ENCODE peak calls at places on chromosomes 12 and 14, in four cellular contexts. B is HL-60, P is GM12878, T is K562. R is an unnamed sample.
A peak's percentile ranks its signal among the peaks of the same experiment; 100 is the strongest.

GRCh38 chr14:91227183-91227628 is 17.3 kb downstream of the GPR68 start:
- DNase-seq in T (peak; percentile 14), B (no peak), P (no peak), R (no peak)

GRCh38 chr12:27580561-27581330 is 56.7 kb downstream of the PPFIBP1 start:
- DNase-seq in B (no peak), T (no peak), P (no peak), R (no peak)

GRCh38 chr14:82855912-82856381 is 1322.3 kb upstream of the SEL1L start:
- DNase-seq in B (peak; percentile 6), P (no peak), T (no peak), R (no peak)

GRCh38 chr14:47269788-47270492 is 405.5 kb downstream of the MDGA2 start:
- DNase-seq in T (no peak), P (no peak), B (no peak), R (no peak)

GRCh38 chr12:46266869-46267617 is 1.8 kb downstream of the SLC38A1 start:
- DNase-seq in T (peak; percentile 66), P (no peak), B (peak; percentile 52), R (no peak)

GRCh38 chr12:124809878-124810277 is 53.8 kb downstream of the SCARB1 start:
- DNase-seq in T (no peak), B (no peak), P (no peak), R (no peak)

GRCh38 chr12:56629459-56630179 is 507 bp downstream of the BAZ2A start:
- DNase-seq in P (no peak), T (peak; percentile 45), B (no peak), R (no peak)

GRCh38 chr12:63400746-63401145 is 249.7 kb upstream of the AVPR1A start:
- DNase-seq in B (no peak), T (no peak), P (no peak), R (no peak)

GRCh38 chr12:62848418-62848817 is 86.5 kb downstream of the PPM1H start:
- DNase-seq in T (no peak), B (no peak), P (peak; percentile 3), R (no peak)

GRCh38 chr12:44748950-44749468 is 127.1 kb downstream of the NELL2 start:
- DNase-seq in T (no peak), B (no peak), P (no peak), R (no peak)

GRCh38 chr14:72645706-72646105 is 248.2 kb downstream of the DPF3 start:
- DNase-seq in T (no peak), P (no peak), B (no peak), R (no peak)

GRCh38 chr14:72643317-72643801 is 250.5 kb downstream of the DPF3 start:
- DNase-seq in T (no peak), B (no peak), P (no peak), R (no peak)

GRCh38 chr14:72644758-72645489 is 249.0 kb downstream of the DPF3 start:
- DNase-seq in T (no peak), P (no peak), B (no peak), R (no peak)

GRCh38 chr14:72641086-72641485 is 252.8 kb downstream of the DPF3 start:
- DNase-seq in T (no peak), B (no peak), P (no peak), R (no peak)

GRCh38 chr14:72644038-72644437 is 249.9 kb downstream of the DPF3 start:
- DNase-seq in P (no peak), T (no peak), B (no peak), R (no peak)
- TF ChIP-seq POLR2AphosphoS5 in P (no peak), T (no peak), B (no peak), R (no peak)

DNA sequence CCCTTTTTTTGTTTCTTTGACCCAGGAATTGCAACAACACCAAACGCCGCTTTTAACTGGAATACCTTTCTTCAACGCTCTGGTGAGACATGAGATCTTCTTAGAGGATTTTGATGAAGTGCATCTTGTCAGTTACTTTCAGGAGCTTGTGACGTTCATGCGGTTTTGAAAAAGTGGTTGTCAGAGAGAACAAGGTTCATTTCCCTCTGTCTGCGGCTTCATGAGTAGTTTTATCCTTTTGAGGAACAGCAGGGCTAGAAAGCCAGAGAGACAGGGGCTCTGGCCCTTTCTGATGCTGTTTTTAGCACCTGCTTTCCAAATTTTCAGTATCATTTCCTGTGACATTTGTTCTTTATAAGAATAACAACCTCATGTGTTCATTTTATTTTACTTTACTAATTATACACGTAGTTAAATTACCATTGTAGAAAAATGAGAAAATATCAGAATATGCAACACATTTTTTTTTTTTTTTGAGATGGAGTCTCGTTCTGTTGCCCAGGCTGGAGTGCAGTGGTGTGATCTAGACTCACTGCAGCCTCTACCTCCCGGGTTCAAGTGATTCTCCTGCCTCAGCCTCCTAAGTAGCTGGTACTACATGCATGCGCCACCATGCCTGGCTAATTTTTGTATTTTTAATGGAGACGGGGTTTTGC is 61.8 kb downstream of the GLT1D1 start:
- DNase-seq in B (peak; percentile 89), P (peak; percentile 88), T (no peak), R (no peak)
- TF ChIP-seq SPI1 in B (peak; percentile 85), P (peak; percentile 89), T (no peak), R (peak; percentile 9)

GRCh38 chr14:92650581-92651105 is 97.8 kb downstream of the LGMN start:
- DNase-seq in T (no peak), P (no peak), B (no peak), R (no peak)

GRCh38 chr14:92651793-92652382 is 96.5 kb downstream of the LGMN start:
- DNase-seq in T (no peak), P (no peak), B (peak; percentile 82), R (no peak)

GRCh38 chr14:92649066-92649465 is 99.4 kb downstream of the LGMN start:
- DNase-seq in T (no peak), B (no peak), P (no peak), R (no peak)

GRCh38 chr14:92651106-92651792 is 97.2 kb downstream of the LGMN start:
- DNase-seq in B (peak; percentile 90), T (no peak), P (peak; percentile 76), R (peak; percentile 75)

GRCh38 chr14:92649934-92650545 is 98.4 kb downstream of the LGMN start:
- DNase-seq in B (peak; percentile 98), T (no peak), P (no peak), R (no peak)
- TF ChIP-seq POLR2AphosphoS5 in B (peak; percentile 94), T (no peak), P (no peak), R (no peak)

DNA sequence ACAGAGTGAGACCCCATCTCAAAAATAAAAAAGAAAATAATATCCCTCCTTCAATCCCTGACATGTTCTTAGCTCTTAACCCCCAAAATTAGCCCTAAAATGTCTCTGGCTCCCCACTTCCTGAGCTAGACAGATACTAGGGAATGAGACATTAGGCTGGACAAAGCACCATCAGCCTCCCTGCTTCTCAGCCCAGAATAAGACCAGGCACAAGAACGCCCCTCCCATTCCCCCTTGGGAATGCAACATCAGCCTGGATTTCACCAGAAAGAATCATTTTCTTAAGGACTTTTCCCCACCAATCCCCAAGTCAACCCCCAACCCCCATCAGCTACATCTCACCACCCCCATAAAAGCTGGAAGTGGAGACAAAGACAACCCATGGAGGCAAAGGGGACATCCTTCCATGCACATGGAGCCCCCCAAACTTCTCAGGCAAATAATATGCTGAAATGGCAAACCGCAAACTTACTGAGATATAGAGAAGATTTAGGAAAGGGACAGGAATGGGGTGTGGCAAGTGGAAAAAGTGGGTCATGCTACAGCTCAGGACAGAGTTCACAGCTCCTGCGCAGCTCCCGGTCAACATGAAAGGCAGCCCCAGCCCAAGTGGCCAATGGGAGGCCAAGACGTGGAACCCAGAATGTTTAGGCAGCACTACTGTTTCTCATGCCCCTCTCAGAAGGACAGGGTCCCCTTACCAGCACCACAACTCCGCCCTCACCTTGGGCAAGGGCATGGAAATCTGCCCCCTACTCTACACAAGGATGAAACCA is 2.7 kb downstream of the CHD4 start:
- DNase-seq in T (peak; percentile 14), P (no peak), B (no peak), R (no peak)
- TF ChIP-seq SPI1 in T (no peak), P (no peak), B (no peak), R (no peak)

GRCh38 chr14:103434868-103435442 is 49.7 kb downstream of the MARK3 start:
- DNase-seq in B (no peak), T (no peak), P (no peak), R (no peak)
- TF ChIP-seq POLR2AphosphoS5 in B (no peak), T (no peak), P (no peak), R (no peak)

DNA sequence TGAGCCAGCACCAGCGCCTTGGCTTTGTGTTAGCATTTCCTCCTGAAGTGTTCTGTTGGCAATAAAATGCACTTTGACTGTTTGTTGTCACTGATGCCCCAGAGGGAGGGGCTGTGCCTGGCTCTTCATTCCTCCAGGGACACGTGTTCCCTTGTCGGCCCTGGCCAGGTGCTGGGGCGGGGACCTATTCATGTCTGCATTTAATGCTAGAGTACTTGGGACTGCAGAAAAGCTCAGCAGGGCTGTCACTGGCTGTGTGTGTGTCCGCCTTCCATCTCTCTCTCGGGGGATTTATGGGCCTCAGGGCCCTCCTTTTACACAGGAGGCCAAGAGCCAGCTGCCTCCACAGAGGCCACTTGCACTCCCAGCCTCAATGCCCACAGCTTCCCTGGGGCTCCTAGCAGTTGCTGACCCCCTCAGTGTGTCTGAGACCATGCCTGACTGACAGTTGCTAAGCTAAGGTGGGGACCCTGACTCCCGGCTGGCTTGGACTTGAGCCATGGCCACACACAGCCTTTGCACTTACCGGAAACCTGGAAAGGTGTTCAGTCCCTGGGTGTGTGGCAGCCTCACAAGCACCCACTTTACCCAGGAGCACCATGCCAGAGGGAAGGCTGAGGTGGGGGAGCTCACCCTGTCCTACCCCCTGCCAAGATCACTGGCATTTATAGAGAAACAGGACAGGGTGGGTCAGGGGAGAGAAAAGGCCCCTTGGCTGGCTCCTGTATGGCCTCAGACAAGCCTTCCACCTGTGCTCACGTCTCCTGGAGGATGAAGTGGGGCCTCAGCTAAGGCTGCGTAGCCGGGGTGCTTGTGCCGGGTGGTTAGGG is 27.8 kb downstream of the HIP1R start:
- DNase-seq in P (no peak), B (no peak), T (no peak), R (no peak)
- TF ChIP-seq SPI1 in P (no peak), B (no peak), T (no peak), R (no peak)

DNA sequence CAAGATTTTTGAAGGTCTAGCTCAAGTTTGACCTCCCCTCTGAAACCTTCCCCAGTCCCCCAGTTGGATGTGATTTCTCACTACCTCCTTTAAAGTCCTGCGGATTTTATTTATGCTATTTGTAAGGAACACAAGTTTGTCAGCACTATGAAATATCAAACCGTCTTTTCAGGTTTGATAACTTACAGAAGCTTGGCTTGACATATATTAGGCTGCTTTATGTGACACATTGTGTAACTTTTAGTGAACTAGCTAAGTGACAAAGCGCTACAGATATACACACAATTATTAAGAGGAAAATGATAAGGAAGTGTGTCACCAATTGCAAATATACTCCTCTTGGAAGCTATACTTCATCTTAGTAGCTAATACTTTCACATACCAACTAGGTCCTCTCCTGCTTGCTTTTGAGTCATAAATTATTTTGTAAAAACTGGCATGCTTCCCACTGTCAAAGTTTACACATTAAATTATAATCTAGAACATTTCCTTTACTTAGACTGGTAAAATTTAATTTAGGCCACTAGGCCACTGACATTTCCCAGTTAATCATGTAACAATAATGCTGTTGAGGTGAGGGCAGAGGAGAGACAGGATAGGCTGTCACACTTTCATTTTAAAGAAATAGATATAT is 149.5 kb downstream of the TMTC3 start:
- DNase-seq in B (no peak), P (no peak), T (no peak), R (no peak)
- TF ChIP-seq POLR2AphosphoS5 in B (no peak), P (no peak), T (no peak), R (no peak)

R was measured in GM12891.